ENCODE peak calls at places on chromosomes 6 and 20, in four cellular contexts. H, R, D and E are unnamed samples.
A peak's percentile ranks its signal among the peaks of the same experiment; 100 is the strongest.

GRCh38 chr20:4949833-4950178 is 51.5 kb downstream of the SLC23A2 start:
- DNase-seq in H (peak; percentile 43), R (peak; percentile 47), D (peak; percentile 61), E (no peak)

GRCh38 chr6:166588691-166589333 is 2.3 kb upstream of the RAMACL start:
- DNase-seq in D (peak; percentile 81), R (peak; percentile 77), H (peak; percentile 94), E (peak; percentile 31)

GRCh38 chr6:68689910-68690309 is 54.8 kb downstream of the ADGRB3 start:
- DNase-seq in R (no peak), D (no peak), H (peak; percentile 35), E (no peak)

GRCh38 chr6:147226163-147226724 is 22.0 kb downstream of the STXBP5 start:
- DNase-seq in D (no peak), R (no peak), H (no peak), E (peak; percentile 36)

GRCh38 chr6:76708641-76709331 is 636.3 kb upstream of the IMPG1 start:
- DNase-seq in H (no peak), D (peak; percentile 13), R (no peak), E (no peak)

GRCh38 chr20:9609892-9610502 is 95.6 kb downstream of the LAMP5 start:
- DNase-seq in D (peak; percentile 77), H (peak; percentile 79), R (peak; percentile 50), E (peak; percentile 58)

GRCh38 chr20:22402990-22403859 is 181.1 kb downstream of the FOXA2 start:
- DNase-seq in D (peak; percentile 41), H (no peak), R (no peak), E (no peak)

GRCh38 chr20:57669626-57670025 is 40.2 kb downstream of the PMEPA1 start:
- DNase-seq in D (no peak), H (no peak), R (no peak), E (no peak)

GRCh38 chr6:52162940-52163908 is 23.0 kb upstream of the IL17A start:
- DNase-seq in R (peak; percentile 2), D (peak; percentile 8), H (peak; percentile 65), E (peak; percentile 75)

GRCh38 chr20:34256629-34257124 is 15.5 kb downstream of the ASIP start:
- DNase-seq in R (no peak), D (no peak), H (no peak), E (no peak)

GRCh38 chr6:118663993-118664985 is 12.9 kb upstream of the CEP85L start:
- DNase-seq in H (no peak), R (no peak), D (no peak), E (no peak)

GRCh38 chr20:57828696-57829095 is 118.9 kb upstream of the PMEPA1 start:
- DNase-seq in R (no peak), H (no peak), D (no peak), E (no peak)

GRCh38 chr6:70998148-70998547 is 41.3 kb upstream of the B3GAT2 start:
- DNase-seq in R (no peak), H (no peak), D (no peak), E (no peak)

GRCh38 chr6:169251371-169251802 is 2.3 kb downstream of the THBS2 start:
- DNase-seq in D (no peak), H (no peak), R (no peak), E (no peak)

GRCh38 chr20:54497931-54498718 is 22.7 kb downstream of the DOK5 start:
- DNase-seq in R (no peak), H (peak; percentile 35), D (peak; percentile 63), E (peak; percentile 44)

GRCh38 chr6:85669735-85670194 is 27.1 kb upstream of the SYNCRIP start:
- DNase-seq in D (peak; percentile 36), R (peak; percentile 63), H (no peak), E (peak; percentile 51)

GRCh38 chr6:167491403-167492095 is 166.7 kb downstream of the TTLL2 start:
- DNase-seq in D (no peak), H (no peak), R (no peak), E (no peak)

GRCh38 chr6:119285908-119286625 is 63.5 kb downstream of the MAN1A1 start:
- DNase-seq in H (no peak), D (peak; percentile 46), R (peak; percentile 85), E (no peak)

GRCh38 chr6:165092881-165093595 is 216.4 kb downstream of the C6orf118 start:
- DNase-seq in H (peak; percentile 67), D (no peak), R (no peak), E (no peak)